ENCODE peak calls at places on chromosome 1, in seven cellular contexts. One of them, this sample, is unnamed.

GRCh38 chr1:223664106-223664505 is 1.4 kb downstream of the CAPN8 start:
- DNase-seq in GM23248: no peak
- DNase-seq in OCI-LY7: no peak
- DNase-seq in HCT116: no peak
- DNase-seq in MM.1S: no peak
- DNase-seq in PC-3: no peak
- DNase-seq in hepatocyte: no peak
- DNase-seq in this sample: no peak

GRCh38 chr1:20705356-20705755 is 12.5 kb downstream of the KIF17 start:
- DNase-seq in GM23248: no peak
- DNase-seq in OCI-LY7: no peak
- DNase-seq in HCT116: no peak
- DNase-seq in MM.1S: no peak
- DNase-seq in PC-3: no peak
- DNase-seq in hepatocyte: no peak
- DNase-seq in this sample: no peak

GRCh38 chr1:41892211-41892840 is 26.4 kb downstream of the HIVEP3 start:
- DNase-seq in GM23248: no peak
- DNase-seq in OCI-LY7: no peak
- DNase-seq in HCT116: no peak
- DNase-seq in MM.1S: peak
- DNase-seq in PC-3: no peak
- DNase-seq in hepatocyte: no peak
- DNase-seq in this sample: no peak

GRCh38 chr1:181148636-181149035 is 60.1 kb downstream of the IER5 start:
- DNase-seq in GM23248: no peak
- DNase-seq in OCI-LY7: no peak
- DNase-seq in HCT116: no peak
- DNase-seq in MM.1S: no peak
- DNase-seq in PC-3: no peak
- DNase-seq in hepatocyte: no peak
- DNase-seq in this sample: no peak

GRCh38 chr1:160619742-160620277 is 27.0 kb downstream of the SLAMF1 start:
- DNase-seq in GM23248: no peak
- DNase-seq in OCI-LY7: no peak
- DNase-seq in HCT116: no peak
- DNase-seq in MM.1S: no peak
- DNase-seq in PC-3: no peak
- DNase-seq in hepatocyte: no peak
- DNase-seq in this sample: no peak

GRCh38 chr1:183417691-183418491 is at the start of gene NMNAT2:
- DNase-seq in GM23248: peak
- DNase-seq in OCI-LY7: no peak
- DNase-seq in HCT116: no peak
- DNase-seq in MM.1S: no peak
- DNase-seq in PC-3: peak
- DNase-seq in hepatocyte: peak
- DNase-seq in this sample: peak

GRCh38 chr1:29453502-29454240 is 217.3 kb downstream of the PTPRU start:
- DNase-seq in GM23248: peak
- DNase-seq in OCI-LY7: peak
- DNase-seq in HCT116: peak
- DNase-seq in MM.1S: peak
- DNase-seq in PC-3: peak
- DNase-seq in hepatocyte: peak
- DNase-seq in this sample: peak

GRCh38 chr1:43908858-43909257 is 24.7 kb upstream of the ARTN start:
- DNase-seq in GM23248: no peak
- DNase-seq in OCI-LY7: no peak
- DNase-seq in HCT116: no peak
- DNase-seq in MM.1S: no peak
- DNase-seq in PC-3: no peak
- DNase-seq in hepatocyte: no peak
- DNase-seq in this sample: peak

GRCh38 chr1:221431968-221432367 is 309.9 kb downstream of the DUSP10 start:
- DNase-seq in GM23248: no peak
- DNase-seq in OCI-LY7: no peak
- DNase-seq in HCT116: no peak
- DNase-seq in MM.1S: no peak
- DNase-seq in PC-3: no peak
- DNase-seq in hepatocyte: no peak
- DNase-seq in this sample: no peak

GRCh38 chr1:217272385-217272784 is 358.5 kb downstream of the GPATCH2 start:
- DNase-seq in GM23248: peak
- DNase-seq in OCI-LY7: no peak
- DNase-seq in HCT116: no peak
- DNase-seq in MM.1S: no peak
- DNase-seq in PC-3: peak
- DNase-seq in hepatocyte: no peak
- DNase-seq in this sample: no peak

GRCh38 chr1:22790232-22791008 is 79.8 kb downstream of the EPHB2 start:
- DNase-seq in GM23248: no peak
- DNase-seq in OCI-LY7: no peak
- DNase-seq in HCT116: no peak
- DNase-seq in MM.1S: no peak
- DNase-seq in PC-3: no peak
- DNase-seq in hepatocyte: no peak
- DNase-seq in this sample: no peak

GRCh38 chr1:158506369-158506987 is 34.5 kb downstream of the OR10R2 start:
- DNase-seq in GM23248: peak
- DNase-seq in OCI-LY7: peak
- DNase-seq in HCT116: no peak
- DNase-seq in MM.1S: peak
- DNase-seq in PC-3: peak
- DNase-seq in hepatocyte: peak
- DNase-seq in this sample: peak

GRCh38 chr1:22850281-22850680 is 122.4 kb downstream of the LACTBL1 start:
- DNase-seq in GM23248: no peak
- DNase-seq in OCI-LY7: no peak
- DNase-seq in HCT116: no peak
- DNase-seq in MM.1S: no peak
- DNase-seq in PC-3: no peak
- DNase-seq in hepatocyte: no peak
- DNase-seq in this sample: no peak

GRCh38 chr1:161738627-161739287 is 10.8 kb upstream of the DUSP12 start:
- DNase-seq in GM23248: peak
- DNase-seq in OCI-LY7: peak
- DNase-seq in HCT116: peak
- DNase-seq in MM.1S: peak
- DNase-seq in PC-3: peak
- DNase-seq in hepatocyte: peak
- DNase-seq in this sample: peak

GRCh38 chr1:46295306-46295705 is 8.1 kb downstream of the LRRC41 start:
- DNase-seq in GM23248: no peak
- DNase-seq in OCI-LY7: no peak
- DNase-seq in HCT116: no peak
- DNase-seq in MM.1S: no peak
- DNase-seq in PC-3: no peak
- DNase-seq in hepatocyte: no peak
- DNase-seq in this sample: no peak

GRCh38 chr1:46302091-46303037 is 1.1 kb downstream of the LRRC41 start:
- DNase-seq in GM23248: peak
- DNase-seq in OCI-LY7: peak
- DNase-seq in HCT116: no peak
- DNase-seq in MM.1S: peak
- DNase-seq in PC-3: peak
- DNase-seq in hepatocyte: peak
- DNase-seq in this sample: peak

GRCh38 chr1:46300673-46301405 is 2.6 kb downstream of the LRRC41 start:
- DNase-seq in GM23248: peak
- DNase-seq in OCI-LY7: no peak
- DNase-seq in HCT116: no peak
- DNase-seq in MM.1S: no peak
- DNase-seq in PC-3: peak
- DNase-seq in hepatocyte: peak
- DNase-seq in this sample: peak

GRCh38 chr1:46301406-46302090 is 1.9 kb downstream of the LRRC41 start:
- DNase-seq in GM23248: peak
- DNase-seq in OCI-LY7: no peak
- DNase-seq in HCT116: no peak
- DNase-seq in MM.1S: no peak
- DNase-seq in PC-3: peak
- DNase-seq in hepatocyte: peak
- DNase-seq in this sample: peak

GRCh38 chr1:46298387-46298786 is 5.0 kb downstream of the LRRC41 start:
- DNase-seq in GM23248: no peak
- DNase-seq in OCI-LY7: no peak
- DNase-seq in HCT116: no peak
- DNase-seq in MM.1S: no peak
- DNase-seq in PC-3: no peak
- DNase-seq in hepatocyte: no peak
- DNase-seq in this sample: no peak
- H3K4me3 ChIP-seq in GM23248: no peak
- H3K4me3 ChIP-seq in OCI-LY7: no peak
- H3K4me3 ChIP-seq in HCT116: no peak
- H3K4me3 ChIP-seq in MM.1S: no peak
- H3K4me3 ChIP-seq in PC-3: no peak
- H3K4me3 ChIP-seq in hepatocyte: no peak
- H3K4me3 ChIP-seq in this sample: no peak

DNA sequence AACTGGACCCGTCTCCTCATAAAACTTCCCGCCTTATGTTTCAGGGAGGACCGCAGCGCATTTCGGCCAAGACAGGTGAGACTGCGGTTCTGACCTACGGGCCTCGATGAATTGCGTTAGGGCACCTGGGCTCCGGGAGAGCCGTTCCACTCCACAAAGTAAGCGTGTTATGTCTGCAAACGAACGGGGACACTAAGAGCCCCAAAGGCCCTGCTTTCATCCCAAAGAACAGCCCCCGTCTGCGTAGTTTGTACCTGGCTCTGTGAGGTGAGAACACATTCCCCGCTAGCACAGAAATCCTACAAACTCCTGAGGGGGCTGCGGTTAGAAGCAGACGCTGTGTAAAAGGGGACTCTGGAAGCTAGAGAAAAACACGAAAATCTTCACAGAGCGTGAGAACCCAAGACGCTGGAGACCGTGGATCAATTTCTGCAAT is 41.6 kb upstream of the PPIAL4F start:
- DNase-seq in GM23248: no peak
- DNase-seq in OCI-LY7: no peak
- DNase-seq in HCT116: no peak
- DNase-seq in MM.1S: peak
- DNase-seq in PC-3: no peak
- DNase-seq in hepatocyte: peak
- DNase-seq in this sample: peak
- TF ChIP-seq EZH2phosphoT487 in GM23248: no peak
- TF ChIP-seq EZH2phosphoT487 in OCI-LY7: no peak
- TF ChIP-seq EZH2phosphoT487 in HCT116: no peak
- TF ChIP-seq EZH2phosphoT487 in MM.1S: no peak
- TF ChIP-seq EZH2phosphoT487 in PC-3: no peak
- TF ChIP-seq EZH2phosphoT487 in hepatocyte: no peak
- TF ChIP-seq EZH2phosphoT487 in this sample: no peak

GRCh38 chr1:243250102-243250501 is 5.0 kb downstream of the CEP170 start:
- DNase-seq in GM23248: no peak
- DNase-seq in OCI-LY7: no peak
- DNase-seq in HCT116: no peak
- DNase-seq in MM.1S: no peak
- DNase-seq in PC-3: peak
- DNase-seq in hepatocyte: no peak
- DNase-seq in this sample: no peak

GRCh38 chr1:243247901-243248300 is 7.2 kb downstream of the CEP170 start:
- DNase-seq in GM23248: no peak
- DNase-seq in OCI-LY7: no peak
- DNase-seq in HCT116: no peak
- DNase-seq in MM.1S: no peak
- DNase-seq in PC-3: no peak
- DNase-seq in hepatocyte: no peak
- DNase-seq in this sample: no peak

GRCh38 chr1:243246916-243247315 is 8.2 kb downstream of the CEP170 start:
- DNase-seq in GM23248: peak
- DNase-seq in OCI-LY7: peak
- DNase-seq in HCT116: no peak
- DNase-seq in MM.1S: no peak
- DNase-seq in PC-3: peak
- DNase-seq in hepatocyte: no peak
- DNase-seq in this sample: no peak

GRCh38 chr1:243249214-243249613 is 5.9 kb downstream of the CEP170 start:
- DNase-seq in GM23248: no peak
- DNase-seq in OCI-LY7: no peak
- DNase-seq in HCT116: no peak
- DNase-seq in MM.1S: no peak
- DNase-seq in PC-3: no peak
- DNase-seq in hepatocyte: no peak
- DNase-seq in this sample: no peak

DNA sequence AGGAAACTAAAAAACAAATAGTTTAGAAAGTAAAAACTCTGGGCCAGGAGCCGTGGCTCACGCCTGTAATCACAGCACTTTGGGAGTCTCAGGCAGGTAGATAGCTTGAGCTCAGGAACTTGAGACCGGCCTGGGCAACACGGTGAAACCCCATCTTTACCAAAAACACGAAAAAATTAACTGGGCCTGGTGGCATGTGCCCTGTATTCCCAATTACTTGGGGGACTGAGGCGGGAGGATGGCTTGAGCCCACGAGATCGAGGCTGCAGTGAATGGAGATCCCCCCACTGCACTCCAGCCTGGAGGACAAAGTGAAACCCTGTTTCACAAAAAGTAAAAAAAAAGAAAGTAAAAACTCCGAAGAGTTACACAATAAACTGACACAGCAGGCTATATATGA is 10.7 kb downstream of the CEP170 start:
- DNase-seq in GM23248: no peak
- DNase-seq in OCI-LY7: no peak
- DNase-seq in HCT116: no peak
- DNase-seq in MM.1S: no peak
- DNase-seq in PC-3: no peak
- DNase-seq in hepatocyte: no peak
- DNase-seq in this sample: no peak
- H3K4me3 ChIP-seq in GM23248: no peak
- H3K4me3 ChIP-seq in OCI-LY7: peak
- H3K4me3 ChIP-seq in HCT116: no peak
- H3K4me3 ChIP-seq in MM.1S: peak
- H3K4me3 ChIP-seq in PC-3: no peak
- H3K4me3 ChIP-seq in hepatocyte: no peak
- H3K4me3 ChIP-seq in this sample: no peak

DNA sequence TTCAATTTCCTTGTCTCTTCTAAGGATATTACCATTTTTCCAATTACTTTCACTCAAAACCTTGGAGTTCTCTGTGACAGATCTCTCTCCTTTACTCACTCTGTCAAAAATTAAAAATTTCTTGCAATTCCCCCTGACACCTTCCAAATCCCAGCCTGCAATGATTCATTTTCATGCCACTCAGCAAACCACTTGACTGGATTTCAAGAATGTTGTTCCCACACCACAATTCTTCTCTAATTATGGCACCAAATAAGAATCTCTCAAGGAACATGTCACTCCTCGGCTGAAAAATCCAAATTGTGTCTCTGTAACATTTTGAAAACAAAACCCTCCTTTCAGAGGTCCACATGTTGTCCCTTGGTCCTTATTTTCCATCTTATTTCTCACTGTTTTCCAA is 438.9 kb upstream of the ZP4 start:
- DNase-seq in GM23248: no peak
- DNase-seq in OCI-LY7: no peak
- DNase-seq in HCT116: no peak
- DNase-seq in MM.1S: no peak
- DNase-seq in PC-3: no peak
- DNase-seq in hepatocyte: no peak
- DNase-seq in this sample: no peak
- TF ChIP-seq EZH2phosphoT487 in GM23248: no peak
- TF ChIP-seq EZH2phosphoT487 in OCI-LY7: no peak
- TF ChIP-seq EZH2phosphoT487 in HCT116: no peak
- TF ChIP-seq EZH2phosphoT487 in MM.1S: no peak
- TF ChIP-seq EZH2phosphoT487 in PC-3: no peak
- TF ChIP-seq EZH2phosphoT487 in hepatocyte: no peak
- TF ChIP-seq EZH2phosphoT487 in this sample: no peak